ENCODE peak calls at places on chromosomes 5 and 9, in five cellular contexts. P is left ventricle myocardium inferior, D is pancreas, B is tibial artery, Q is kidney. X is an unnamed sample.

GRCh38 chr5:176590035-176590729 is 19.8 kb downstream of the GPRIN1 start:
- DNase-seq in P (no peak), D (no peak), B (no peak), Q (no peak), X (no peak)

GRCh38 chr5:12277504-12278192 is 373.4 kb upstream of the CTNND2 start:
- DNase-seq in P (no peak), D (no peak), B (no peak), Q (no peak), X (no peak)

GRCh38 chr5:142437563-142437962 is 112.7 kb upstream of the SPRY4 start:
- DNase-seq in P (no peak), D (no peak), B (no peak), Q (no peak), X (no peak)

GRCh38 chr5:8842906-8843590 is 702.8 kb downstream of the SEMA5A start:
- DNase-seq in P (no peak), D (no peak), B (no peak), Q (no peak), X (no peak)

GRCh38 chr9:108634164-108634563 is 221.6 kb downstream of the ACTL7B start:
- DNase-seq in P (no peak), D (no peak), B (no peak), Q (no peak), X (no peak)

GRCh38 chr9:4420351-4420750 is 69.9 kb upstream of the SLC1A1 start:
- DNase-seq in P (no peak), D (no peak), B (no peak), Q (no peak), X (no peak)

GRCh38 chr9:4167040-4167671 is 132.7 kb downstream of the GLIS3 start:
- DNase-seq in P (no peak), D (no peak), B (no peak), Q (no peak), X (no peak)

GRCh38 chr5:81303563-81303962 is 2.2 kb downstream of the ZCCHC9 start:
- DNase-seq in P (no peak), D (no peak), B (no peak), Q (no peak), X (no peak)

GRCh38 chr5:42564689-42565356 is 141.6 kb downstream of the GHR start:
- DNase-seq in P (no peak), D (no peak), B (no peak), Q (no peak), X (no peak)

GRCh38 chr9:32603914-32604852 is 31.2 kb upstream of the NDUFB6 start:
- DNase-seq in P (no peak), D (no peak), B (no peak), Q (no peak), X (no peak)

GRCh38 chr5:74326571-74327338 is 313.8 kb downstream of the ENC1 start:
- DNase-seq in P (no peak), D (no peak), B (peak; percentile 22), Q (no peak), X (peak; percentile 70)

GRCh38 chr9:86589273-86589672 is 235.1 kb upstream of the TUT7 start:
- DNase-seq in P (no peak), D (no peak), B (no peak), Q (no peak), X (no peak)
- TF ChIP-seq CTCF in P (no peak), D (no peak), B (no peak), Q (no peak), X (no peak)

GRCh38 chr5:173970878-173971650 is 17.9 kb upstream of the C5orf47 start:
- DNase-seq in P (no peak), D (no peak), B (no peak), Q (no peak), X (no peak)
- TF ChIP-seq CTCF in P (no peak), D (no peak), B (no peak), Q (no peak), X (no peak)

GRCh38 chr9:98502976-98503325 is 205.8 kb downstream of the GABBR2 start:
- DNase-seq in P (peak; percentile 26), D (no peak), B (no peak), Q (no peak), X (no peak)

GRCh38 chr9:98502311-98502975 is 206.3 kb downstream of the GABBR2 start:
- DNase-seq in P (no peak), D (no peak), B (no peak), Q (no peak), X (no peak)

GRCh38 chr9:98501776-98502175 is 207.0 kb downstream of the GABBR2 start:
- DNase-seq in P (no peak), D (no peak), B (no peak), Q (no peak), X (no peak)

GRCh38 chr9:98504883-98505282 is 203.9 kb downstream of the GABBR2 start:
- DNase-seq in P (no peak), D (no peak), B (no peak), Q (no peak), X (no peak)

DNA sequence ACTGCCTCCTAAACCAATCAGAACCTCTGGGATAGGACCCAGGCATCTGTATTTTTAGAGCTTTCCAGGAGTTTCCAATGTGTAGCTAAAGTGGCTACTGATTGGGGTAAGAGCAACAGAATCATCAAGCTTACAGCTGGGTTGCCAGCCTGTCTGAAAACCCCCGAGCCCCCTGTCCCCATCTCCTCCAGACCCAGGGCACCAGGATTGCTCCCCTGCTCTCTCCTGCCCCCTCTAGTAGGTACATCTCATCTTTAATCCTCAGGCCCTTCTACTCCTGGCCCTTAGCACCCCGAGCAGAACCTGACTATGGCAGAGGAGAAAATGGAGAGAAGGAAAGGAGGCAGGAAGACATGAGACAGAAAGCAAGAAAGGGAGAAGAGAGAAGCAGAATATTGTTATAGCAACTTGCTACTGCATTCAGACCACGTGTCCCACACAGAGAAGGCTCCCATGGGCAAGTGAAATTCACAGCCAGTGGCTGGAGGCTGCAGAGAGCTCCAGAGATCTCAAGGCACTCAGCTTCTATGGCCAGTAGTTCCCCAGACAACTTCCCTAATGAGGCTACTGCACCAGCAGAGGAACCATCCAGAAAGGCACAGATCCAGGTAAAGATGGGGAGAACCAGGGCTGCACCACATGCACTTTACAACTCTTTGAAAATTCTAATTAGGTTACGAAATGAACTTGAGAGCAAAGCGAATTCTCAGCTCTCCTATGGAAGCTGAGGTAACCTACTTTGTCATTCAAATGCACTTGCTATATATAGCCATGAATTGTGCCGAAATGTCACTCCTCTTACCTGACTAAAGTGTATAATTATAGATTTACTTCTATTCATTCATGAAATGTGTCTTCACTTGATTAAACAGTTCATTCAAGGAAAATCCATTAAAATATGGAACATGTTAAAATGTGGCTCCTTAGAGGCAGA is 204.6 kb downstream of the GABBR2 start:
- DNase-seq in P (no peak), D (no peak), B (no peak), Q (no peak), X (no peak)
- TF ChIP-seq CTCF in P (no peak), D (no peak), B (no peak), Q (no peak), X (no peak)

GRCh38 chr5:161507591-161507990 is 38.9 kb downstream of the GABRB2 start:
- DNase-seq in P (no peak), D (no peak), B (no peak), Q (no peak), X (no peak)
- TF ChIP-seq CTCF in P (no peak), D (no peak), B (no peak), Q (no peak), X (no peak)